ENCODE peak calls at places on chromosomes 11 and 22, in six cellular contexts. S is A549; J is CD8-positive, alpha-beta T cell; P is body of pancreas; O is HepG2; W is ascending aorta. E is an unnamed sample.

GRCh38 chr11:32751381-32751780 is 43.1 kb downstream of the CCDC73 start:
- DNase-seq in S (no peak), J (no peak), P (no peak), O (no peak), W (no peak), E (no peak)

GRCh38 chr11:61509058-61510029 is 795 bp downstream of the LRRC10B start:
- DNase-seq in S (peak; percentile 79), J (peak; percentile 38), P (peak; percentile 64), O (peak; percentile 63), W (no peak), E (peak; percentile 86)

GRCh38 chr11:65899356-65900124 is 648 bp downstream of the FOSL1 start:
- DNase-seq in S (peak; percentile 75), J (peak; percentile 61), P (peak; percentile 45), O (peak; percentile 58), W (no peak), E (peak; percentile 65)

GRCh38 chr11:71153005-71153395 is 99.4 kb downstream of the SHANK2 start:
- DNase-seq in S (peak; percentile 53), J (no peak), P (peak; percentile 36), O (peak; percentile 46), W (no peak), E (no peak)

GRCh38 chr22:19958083-19959042 is 16.7 kb upstream of the TXNRD2 start:
- DNase-seq in S (no peak), J (no peak), P (no peak), O (no peak), W (no peak), E (no peak)

GRCh38 chr11:2294340-2295290 is 7.1 kb downstream of the C11orf21 start:
- DNase-seq in S (no peak), J (no peak), P (peak; percentile 3), O (no peak), W (no peak), E (no peak)

GRCh38 chr11:73314121-73314948 is 6.3 kb downstream of the ARHGEF17 start:
- DNase-seq in S (no peak), J (no peak), P (no peak), O (peak; percentile 95), W (no peak), E (peak; percentile 71)

GRCh38 chr22:39472570-39473556 is 16.1 kb downstream of the MGAT3 start:
- DNase-seq in S (no peak), J (no peak), P (no peak), O (no peak), W (no peak), E (no peak)

GRCh38 chr11:126158054-126158791 is 53.2 kb downstream of the RPUSD4 start:
- DNase-seq in S (no peak), J (no peak), P (no peak), O (peak; percentile 70), W (no peak), E (no peak)

GRCh38 chr22:26624788-26625187 is 3.0 kb downstream of the CRYBA4 start:
- DNase-seq in S (no peak), J (no peak), P (no peak), O (no peak), W (no peak), E (no peak)

GRCh38 chr11:132022718-132023117 is 652.3 kb downstream of the NTM start:
- DNase-seq in S (no peak), J (no peak), P (no peak), O (no peak), W (no peak), E (no peak)

GRCh38 chr11:17267576-17267975 is 9.0 kb upstream of the NUCB2 start:
- DNase-seq in S (peak; percentile 86), J (no peak), P (no peak), O (no peak), W (no peak), E (no peak)

GRCh38 chr11:74644084-74644483 is 51.7 kb downstream of the POLD3 start:
- DNase-seq in S (no peak), J (no peak), P (no peak), O (no peak), W (no peak), E (no peak)

GRCh38 chr22:37519268-37520195 is at the start of gene CARD10:
- DNase-seq in S (peak; percentile 28), J (no peak), P (peak; percentile 59), O (no peak), W (no peak), E (no peak)

GRCh38 chr22:48574776-48575566 is 1252.7 kb downstream of the BRD1 start:
- DNase-seq in S (peak; percentile 79), J (no peak), P (peak; percentile 62), O (peak; percentile 58), W (no peak), E (no peak)

GRCh38 chr11:107176148-107177105 is 158.2 kb upstream of the GUCY1A2 start:
- DNase-seq in S (no peak), J (no peak), P (no peak), O (no peak), W (no peak), E (no peak)

GRCh38 chr11:66181632-66182345 is 86.7 kb upstream of the RAB1B start:
- DNase-seq in S (no peak), J (no peak), P (no peak), O (peak; percentile 12), W (no peak), E (no peak)

GRCh38 chr11:1931326-1931725 is 11.8 kb downstream of the TNNT3 start:
- DNase-seq in S (no peak), J (no peak), P (no peak), O (no peak), W (no peak), E (no peak)

GRCh38 chr11:14059491-14059890 is 97.0 kb downstream of the SPON1 start:
- DNase-seq in S (no peak), J (no peak), P (no peak), O (no peak), W (no peak), E (no peak)

GRCh38 chr11:21072517-21072916 is 403.1 kb downstream of the NELL1 start:
- DNase-seq in S (no peak), J (no peak), P (no peak), O (no peak), W (no peak), E (peak; percentile 1)

GRCh38 chr11:130721736-130722135 is 194.5 kb downstream of the SNX19 start:
- DNase-seq in S (no peak), J (no peak), P (no peak), O (no peak), W (no peak), E (no peak)

GRCh38 chr22:40236131-40236665 is 58.5 kb downstream of the TNRC6B start:
- DNase-seq in S (no peak), J (no peak), P (no peak), O (no peak), W (no peak), E (no peak)

GRCh38 chr11:31966846-31967245 is 124.0 kb upstream of the RCN1 start:
- DNase-seq in S (no peak), J (no peak), P (no peak), O (no peak), W (no peak), E (no peak)

GRCh38 chr11:131871061-131871460 is 500.6 kb downstream of the NTM start:
- DNase-seq in S (no peak), J (no peak), P (no peak), O (no peak), W (no peak), E (no peak)

DNA sequence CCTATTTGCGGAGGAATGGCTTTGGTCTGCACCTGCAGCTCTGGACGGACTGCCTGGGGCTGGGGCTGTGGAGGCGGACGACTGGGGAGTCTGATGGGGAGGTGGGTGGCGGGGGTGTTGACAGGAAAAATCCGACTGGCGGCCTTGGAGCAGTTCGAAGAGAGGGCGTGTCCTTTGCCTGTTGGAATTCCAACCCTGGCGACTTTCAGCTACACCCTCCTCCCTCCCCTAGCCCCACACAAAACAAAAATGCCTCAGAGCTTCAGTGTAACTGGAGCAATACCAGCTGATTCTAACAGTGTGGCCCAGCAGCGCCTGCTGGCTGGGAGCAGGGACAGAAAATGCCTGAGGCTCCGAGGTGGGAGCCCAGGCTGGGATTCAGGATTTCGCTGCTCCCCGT is 85.4 kb downstream of the ATXN10 start:
- DNase-seq in S (no peak), J (no peak), P (peak; percentile 23), O (no peak), W (no peak), E (no peak)
- TF ChIP-seq CTCF in S (no peak), J (no peak), P (no peak), O (no peak), W (peak; percentile 34), E (no peak)

GRCh38 chr11:4991066-4991465 is 3.6 kb upstream of the OR51L1 start:
- DNase-seq in S (no peak), J (no peak), P (no peak), O (no peak), W (no peak), E (no peak)
- TF ChIP-seq CTCF in S (no peak), J (no peak), P (no peak), O (no peak), W (no peak), E (no peak)

DNA sequence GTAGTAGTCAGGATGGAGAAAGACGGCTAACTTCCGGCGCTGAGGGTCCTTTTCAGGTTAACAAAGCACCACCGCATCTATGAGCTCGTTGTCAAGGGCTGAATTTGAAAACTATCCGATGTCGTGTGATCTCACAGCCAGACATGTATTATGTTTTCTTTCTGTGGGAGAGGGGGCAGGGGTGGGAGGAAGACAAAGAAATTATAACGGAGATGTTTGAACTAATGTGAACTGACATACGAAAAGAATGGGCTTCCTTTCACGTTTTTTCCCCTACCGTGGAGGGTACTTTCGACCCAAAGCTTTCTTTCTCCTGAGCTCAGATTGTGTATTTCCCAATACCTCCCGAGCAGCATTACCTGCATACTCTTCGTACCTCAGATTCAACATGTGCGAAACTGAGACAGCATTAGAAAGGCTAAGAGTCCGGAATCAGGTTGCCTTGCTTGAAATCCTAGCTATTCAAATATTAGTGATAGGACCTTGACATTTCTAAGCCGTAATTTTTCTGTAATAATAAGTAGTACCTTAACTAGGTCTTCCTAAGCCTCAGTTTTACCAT is 696 bp upstream of the PAK1 start:
- DNase-seq in S (no peak), J (no peak), P (no peak), O (no peak), W (no peak), E (no peak)
- TF ChIP-seq CTCF in S (no peak), J (no peak), P (no peak), O (no peak), W (no peak), E (no peak)

DNA sequence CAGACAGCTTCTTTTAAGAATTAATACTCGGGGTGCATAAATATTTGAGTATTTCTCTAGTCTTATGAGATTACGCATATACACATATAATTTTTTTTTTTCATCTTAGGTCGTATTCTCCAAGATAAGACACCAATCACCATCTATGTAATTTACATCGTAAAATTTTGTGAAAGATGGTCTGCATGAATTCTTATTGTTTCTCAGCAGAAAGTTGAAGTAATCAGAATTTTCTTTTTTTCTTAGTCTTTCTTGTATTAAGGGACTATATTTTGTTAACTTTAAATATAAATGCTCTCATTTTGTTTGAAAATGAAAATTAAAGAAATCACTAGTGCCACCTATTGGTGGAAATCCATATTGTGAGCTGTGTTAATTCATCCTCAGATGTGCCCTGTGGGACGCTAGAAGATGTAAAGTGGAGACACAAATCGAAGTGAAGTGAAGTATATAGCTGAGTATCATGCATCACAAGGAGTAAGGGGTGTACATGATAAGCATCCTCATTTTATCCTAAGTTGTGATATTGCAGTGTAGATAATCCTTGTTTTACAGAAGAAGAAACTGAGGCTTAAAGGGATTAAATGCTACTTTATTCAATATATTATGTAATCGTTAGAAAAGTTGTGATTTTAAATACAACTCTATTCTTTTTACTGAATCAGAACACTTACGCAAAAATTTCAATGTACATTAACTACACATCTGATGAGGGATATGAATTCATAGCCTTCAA is 2084.3 kb downstream of the LRRC4C start:
- DNase-seq in S (peak; percentile 6), J (no peak), P (no peak), O (peak; percentile 1), W (no peak), E (no peak)
- TF ChIP-seq CTCF in S (peak; percentile 51), J (peak; percentile 72), P (peak; percentile 47), O (peak; percentile 36), W (peak; percentile 31), E (peak; percentile 30)